ENCODE peak calls at places on chromosomes 2 and 18, in nine cellular contexts. One of them, this sample, is unnamed.

GRCh38 chr2:21415234-21415633 is 291.5 kb downstream of the TDRD15 start:
- DNase-seq in Caco-2: peak
- DNase-seq in fibroblast of the aortic adventitia: no peak
- DNase-seq in GM12865: no peak
- DNase-seq in cardiac muscle cell: peak
- DNase-seq in fibroblast of pulmonary artery: no peak
- DNase-seq in uterus: no peak
- DNase-seq in transverse colon: no peak
- DNase-seq in lower lobe of right lung: no peak
- DNase-seq in this sample: no peak

GRCh38 chr2:102979429-102979828 is 217.6 kb downstream of the TMEM182 start:
- DNase-seq in fibroblast of pulmonary artery: no peak
- DNase-seq in Caco-2: no peak
- DNase-seq in transverse colon: no peak
- DNase-seq in uterus: no peak
- DNase-seq in lower lobe of right lung: no peak
- DNase-seq in cardiac muscle cell: no peak
- DNase-seq in fibroblast of the aortic adventitia: no peak
- DNase-seq in GM12865: no peak
- DNase-seq in this sample: no peak

GRCh38 chr18:74945774-74946545 is 263.0 kb downstream of the PTGR3 start:
- DNase-seq in uterus: no peak
- DNase-seq in lower lobe of right lung: no peak
- DNase-seq in fibroblast of the aortic adventitia: no peak
- DNase-seq in transverse colon: no peak
- DNase-seq in cardiac muscle cell: no peak
- DNase-seq in fibroblast of pulmonary artery: peak
- DNase-seq in GM12865: no peak
- DNase-seq in Caco-2: no peak
- DNase-seq in this sample: no peak

GRCh38 chr18:31042068-31042390 is 513 bp downstream of the DSC3 start:
- DNase-seq in cardiac muscle cell: peak
- DNase-seq in fibroblast of the aortic adventitia: no peak
- DNase-seq in fibroblast of pulmonary artery: no peak
- DNase-seq in lower lobe of right lung: no peak
- DNase-seq in uterus: no peak
- DNase-seq in Caco-2: no peak
- DNase-seq in GM12865: no peak
- DNase-seq in transverse colon: no peak
- DNase-seq in this sample: no peak

GRCh38 chr2:197416268-197416667 is 18.6 kb downstream of the SF3B1 start:
- DNase-seq in fibroblast of the aortic adventitia: no peak
- DNase-seq in transverse colon: no peak
- DNase-seq in lower lobe of right lung: no peak
- DNase-seq in Caco-2: no peak
- DNase-seq in uterus: no peak
- DNase-seq in GM12865: no peak
- DNase-seq in fibroblast of pulmonary artery: no peak
- DNase-seq in cardiac muscle cell: no peak
- DNase-seq in this sample: no peak

GRCh38 chr18:12750076-12750707 is 47.4 kb downstream of the PSMG2 start:
- DNase-seq in Caco-2: no peak
- DNase-seq in fibroblast of the aortic adventitia: peak
- DNase-seq in uterus: no peak
- DNase-seq in cardiac muscle cell: no peak
- DNase-seq in transverse colon: peak
- DNase-seq in lower lobe of right lung: no peak
- DNase-seq in GM12865: peak
- DNase-seq in fibroblast of pulmonary artery: peak
- DNase-seq in this sample: no peak

GRCh38 chr2:584863-585823 is 92.1 kb downstream of the TMEM18 start:
- DNase-seq in cardiac muscle cell: peak
- DNase-seq in transverse colon: no peak
- DNase-seq in fibroblast of pulmonary artery: no peak
- DNase-seq in lower lobe of right lung: no peak
- DNase-seq in GM12865: peak
- DNase-seq in fibroblast of the aortic adventitia: no peak
- DNase-seq in uterus: peak
- DNase-seq in Caco-2: no peak
- DNase-seq in this sample: no peak

GRCh38 chr2:11342561-11343343 is 1.7 kb downstream of the ROCK2 start:
- DNase-seq in cardiac muscle cell: peak
- DNase-seq in lower lobe of right lung: no peak
- DNase-seq in fibroblast of the aortic adventitia: peak
- DNase-seq in transverse colon: peak
- DNase-seq in uterus: no peak
- DNase-seq in GM12865: peak
- DNase-seq in Caco-2: peak
- DNase-seq in fibroblast of pulmonary artery: peak
- DNase-seq in this sample: peak

GRCh38 chr18:73790582-73790981 is 357.1 kb downstream of the FBXO15 start:
- DNase-seq in transverse colon: no peak
- DNase-seq in fibroblast of the aortic adventitia: no peak
- DNase-seq in fibroblast of pulmonary artery: no peak
- DNase-seq in lower lobe of right lung: no peak
- DNase-seq in GM12865: no peak
- DNase-seq in uterus: no peak
- DNase-seq in cardiac muscle cell: no peak
- DNase-seq in Caco-2: no peak
- DNase-seq in this sample: no peak

GRCh38 chr2:71557321-71557720 is 104.0 kb downstream of the DYSF start:
- DNase-seq in Caco-2: no peak
- DNase-seq in uterus: no peak
- DNase-seq in fibroblast of pulmonary artery: no peak
- DNase-seq in lower lobe of right lung: peak
- DNase-seq in GM12865: no peak
- DNase-seq in transverse colon: no peak
- DNase-seq in cardiac muscle cell: no peak
- DNase-seq in fibroblast of the aortic adventitia: no peak
- DNase-seq in this sample: no peak

GRCh38 chr2:158745067-158745865 is 49.9 kb upstream of the DAPL1 start:
- DNase-seq in uterus: peak
- DNase-seq in cardiac muscle cell: peak
- DNase-seq in transverse colon: peak
- DNase-seq in GM12865: peak
- DNase-seq in Caco-2: peak
- DNase-seq in lower lobe of right lung: no peak
- DNase-seq in fibroblast of pulmonary artery: peak
- DNase-seq in fibroblast of the aortic adventitia: peak
- DNase-seq in this sample: peak

GRCh38 chr2:96407041-96407918 is 71.7 kb downstream of the NCAPH start:
- DNase-seq in GM12865: peak
- DNase-seq in cardiac muscle cell: peak
- DNase-seq in Caco-2: peak
- DNase-seq in uterus: peak
- DNase-seq in fibroblast of the aortic adventitia: peak
- DNase-seq in transverse colon: peak
- DNase-seq in lower lobe of right lung: peak
- DNase-seq in fibroblast of pulmonary artery: peak
- DNase-seq in this sample: peak

GRCh38 chr2:148282201-148282600 is 261.3 kb downstream of the MBD5 start:
- DNase-seq in Caco-2: no peak
- DNase-seq in GM12865: no peak
- DNase-seq in transverse colon: no peak
- DNase-seq in lower lobe of right lung: no peak
- DNase-seq in cardiac muscle cell: no peak
- DNase-seq in uterus: no peak
- DNase-seq in fibroblast of pulmonary artery: peak
- DNase-seq in fibroblast of the aortic adventitia: peak
- DNase-seq in this sample: no peak

GRCh38 chr2:45153126-45153525 is 143.9 kb upstream of the SIX2 start:
- DNase-seq in cardiac muscle cell: no peak
- DNase-seq in fibroblast of the aortic adventitia: no peak
- DNase-seq in GM12865: no peak
- DNase-seq in Caco-2: no peak
- DNase-seq in fibroblast of pulmonary artery: no peak
- DNase-seq in transverse colon: no peak
- DNase-seq in lower lobe of right lung: no peak
- DNase-seq in uterus: no peak
- DNase-seq in this sample: no peak

GRCh38 chr18:50038448-50038847 is 156.5 kb downstream of the MYO5B start:
- DNase-seq in fibroblast of the aortic adventitia: peak
- DNase-seq in cardiac muscle cell: no peak
- DNase-seq in GM12865: peak
- DNase-seq in lower lobe of right lung: no peak
- DNase-seq in fibroblast of pulmonary artery: peak
- DNase-seq in transverse colon: no peak
- DNase-seq in uterus: no peak
- DNase-seq in Caco-2: no peak
- DNase-seq in this sample: no peak

GRCh38 chr18:50039736-50040135 is 155.2 kb downstream of the MYO5B start:
- DNase-seq in fibroblast of the aortic adventitia: no peak
- DNase-seq in uterus: no peak
- DNase-seq in GM12865: no peak
- DNase-seq in Caco-2: no peak
- DNase-seq in cardiac muscle cell: no peak
- DNase-seq in fibroblast of pulmonary artery: no peak
- DNase-seq in transverse colon: no peak
- DNase-seq in lower lobe of right lung: no peak
- DNase-seq in this sample: no peak

GRCh38 chr18:50045126-50045525 is 149.8 kb downstream of the MYO5B start:
- DNase-seq in uterus: no peak
- DNase-seq in GM12865: no peak
- DNase-seq in cardiac muscle cell: no peak
- DNase-seq in fibroblast of pulmonary artery: no peak
- DNase-seq in fibroblast of the aortic adventitia: no peak
- DNase-seq in Caco-2: no peak
- DNase-seq in transverse colon: no peak
- DNase-seq in lower lobe of right lung: no peak
- DNase-seq in this sample: no peak

GRCh38 chr18:50042611-50043010 is 152.3 kb downstream of the MYO5B start:
- DNase-seq in cardiac muscle cell: no peak
- DNase-seq in Caco-2: no peak
- DNase-seq in lower lobe of right lung: no peak
- DNase-seq in fibroblast of the aortic adventitia: no peak
- DNase-seq in uterus: no peak
- DNase-seq in GM12865: no peak
- DNase-seq in fibroblast of pulmonary artery: no peak
- DNase-seq in transverse colon: no peak
- DNase-seq in this sample: no peak

GRCh38 chr18:50044402-50044801 is 150.5 kb downstream of the MYO5B start:
- DNase-seq in GM12865: no peak
- DNase-seq in fibroblast of pulmonary artery: no peak
- DNase-seq in uterus: no peak
- DNase-seq in Caco-2: no peak
- DNase-seq in fibroblast of the aortic adventitia: no peak
- DNase-seq in cardiac muscle cell: no peak
- DNase-seq in transverse colon: no peak
- DNase-seq in lower lobe of right lung: no peak
- DNase-seq in this sample: no peak
- TF ChIP-seq CTCF in GM12865: no peak
- TF ChIP-seq CTCF in fibroblast of pulmonary artery: no peak
- TF ChIP-seq CTCF in uterus: no peak
- TF ChIP-seq CTCF in Caco-2: peak
- TF ChIP-seq CTCF in fibroblast of the aortic adventitia: no peak
- TF ChIP-seq CTCF in cardiac muscle cell: no peak
- TF ChIP-seq CTCF in transverse colon: no peak
- TF ChIP-seq CTCF in lower lobe of right lung: no peak
- TF ChIP-seq CTCF in this sample: no peak

DNA sequence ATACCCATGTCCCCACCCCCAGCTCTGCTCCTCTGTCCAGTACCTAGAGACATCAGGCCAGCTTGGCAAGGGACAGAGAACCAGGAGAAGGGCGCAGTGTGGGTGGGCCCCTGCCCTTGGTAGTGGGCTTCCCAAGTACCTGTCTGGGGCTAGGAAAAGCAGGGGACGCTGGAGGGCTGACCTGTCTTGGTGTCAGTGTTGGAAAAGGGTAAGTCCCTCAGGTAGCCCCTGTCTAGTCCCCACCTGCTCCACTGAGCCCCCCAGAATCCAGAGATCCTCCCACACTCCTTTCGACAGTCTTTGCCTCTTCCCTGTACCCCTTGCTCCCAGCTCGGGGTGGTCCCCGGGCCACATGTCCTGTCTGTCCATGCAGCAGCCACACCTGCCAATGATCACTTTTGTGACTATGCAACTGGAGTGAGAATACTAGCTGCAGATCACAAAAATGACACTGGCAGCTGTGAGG is 14.6 kb downstream of the DNAJB2 start:
- DNase-seq in lower lobe of right lung: no peak
- DNase-seq in fibroblast of the aortic adventitia: no peak
- DNase-seq in uterus: no peak
- DNase-seq in fibroblast of pulmonary artery: no peak
- DNase-seq in cardiac muscle cell: no peak
- DNase-seq in transverse colon: no peak
- DNase-seq in Caco-2: no peak
- DNase-seq in GM12865: no peak
- DNase-seq in this sample: no peak
- H3K4me3 ChIP-seq in lower lobe of right lung: no peak
- H3K4me3 ChIP-seq in fibroblast of the aortic adventitia: no peak
- H3K4me3 ChIP-seq in uterus: no peak
- H3K4me3 ChIP-seq in fibroblast of pulmonary artery: no peak
- H3K4me3 ChIP-seq in cardiac muscle cell: no peak
- H3K4me3 ChIP-seq in transverse colon: no peak
- H3K4me3 ChIP-seq in Caco-2: no peak
- H3K4me3 ChIP-seq in GM12865: no peak
- H3K4me3 ChIP-seq in this sample: no peak

GRCh38 chr2:111883661-111884591 is at the start of gene ANAPC1:
- DNase-seq in uterus: peak
- DNase-seq in GM12865: peak
- DNase-seq in cardiac muscle cell: peak
- DNase-seq in fibroblast of pulmonary artery: peak
- DNase-seq in Caco-2: peak
- DNase-seq in transverse colon: peak
- DNase-seq in lower lobe of right lung: peak
- DNase-seq in fibroblast of the aortic adventitia: peak
- DNase-seq in this sample: peak
- TF ChIP-seq CTCF in uterus: no peak
- TF ChIP-seq CTCF in GM12865: no peak
- TF ChIP-seq CTCF in cardiac muscle cell: no peak
- TF ChIP-seq CTCF in fibroblast of pulmonary artery: no peak
- TF ChIP-seq CTCF in Caco-2: peak
- TF ChIP-seq CTCF in transverse colon: no peak
- TF ChIP-seq CTCF in lower lobe of right lung: no peak
- TF ChIP-seq CTCF in fibroblast of the aortic adventitia: no peak
- TF ChIP-seq CTCF in this sample: no peak

DNA sequence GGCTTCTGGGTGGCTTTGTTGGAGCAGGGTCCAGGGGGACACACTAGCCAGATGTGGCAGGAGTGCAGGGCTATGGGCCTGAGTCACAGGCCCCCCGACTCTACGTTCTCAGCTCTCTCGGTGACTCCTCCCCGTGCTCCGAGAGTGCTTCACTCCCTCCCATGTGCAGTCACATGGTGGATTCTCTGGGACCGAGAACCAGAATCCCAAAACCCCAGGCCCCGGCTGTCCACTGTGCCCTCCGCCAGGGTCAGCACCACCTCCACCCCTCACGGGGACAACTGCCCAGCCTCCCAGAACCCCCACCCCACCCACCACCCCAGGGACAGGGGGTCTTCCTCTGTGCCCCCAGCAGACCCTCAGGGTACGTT is 4.2 kb downstream of the RAMP1 start:
- DNase-seq in fibroblast of pulmonary artery: no peak
- DNase-seq in Caco-2: no peak
- DNase-seq in uterus: peak
- DNase-seq in fibroblast of the aortic adventitia: no peak
- DNase-seq in lower lobe of right lung: no peak
- DNase-seq in GM12865: no peak
- DNase-seq in cardiac muscle cell: no peak
- DNase-seq in transverse colon: no peak
- DNase-seq in this sample: no peak
- H3K4me3 ChIP-seq in fibroblast of pulmonary artery: no peak
- H3K4me3 ChIP-seq in Caco-2: no peak
- H3K4me3 ChIP-seq in uterus: peak
- H3K4me3 ChIP-seq in fibroblast of the aortic adventitia: no peak
- H3K4me3 ChIP-seq in lower lobe of right lung: no peak
- H3K4me3 ChIP-seq in GM12865: no peak
- H3K4me3 ChIP-seq in cardiac muscle cell: no peak
- H3K4me3 ChIP-seq in transverse colon: no peak
- H3K4me3 ChIP-seq in this sample: no peak